ENCODE peak calls at places on chromosomes 7 and 10, in four cellular contexts. G is upper lobe of left lung, U is tibial artery, E is brain microvascular endothelial cell. J is an unnamed sample.

GRCh38 chr7:18762189-18762588 is 266.6 kb downstream of the HDAC9 start:
- DNase-seq in G (no peak), U (no peak), E (peak), J (no peak)

GRCh38 chr10:129656642-129657041 is 189.6 kb downstream of the MGMT start:
- DNase-seq in G (no peak), U (no peak), E (no peak), J (no peak)

GRCh38 chr7:5424689-5425506 is 1.3 kb upstream of the TNRC18 start:
- DNase-seq in G (peak), U (peak), E (no peak), J (no peak)

GRCh38 chr10:36748128-36748871 is 377.1 kb upstream of the ANKRD30A start:
- DNase-seq in G (no peak), U (no peak), E (no peak), J (no peak)

GRCh38 chr10:48608279-48608681 is 3.4 kb upstream of the ARHGAP22 start:
- DNase-seq in G (no peak), U (no peak), E (no peak), J (no peak)

GRCh38 chr10:1368772-1369171 is 312.6 kb downstream of the WDR37 start:
- DNase-seq in G (no peak), U (no peak), E (no peak), J (no peak)

GRCh38 chr7:92904292-92905131 is 68.1 kb upstream of the CDK6 start:
- DNase-seq in G (no peak), U (no peak), E (peak), J (peak)

GRCh38 chr7:128162666-128163065 is 78.4 kb upstream of the LEP start:
- DNase-seq in G (no peak), U (no peak), E (no peak), J (no peak)

GRCh38 chr10:22325272-22325947 is 4.5 kb downstream of the BMI1 start:
- DNase-seq in G (peak), U (peak), E (no peak), J (peak)

GRCh38 chr7:131972251-131972650 is 415.8 kb upstream of the PODXL start:
- DNase-seq in G (no peak), U (no peak), E (no peak), J (no peak)

GRCh38 chr10:131201741-131202515 is 109.6 kb downstream of the TCERG1L start:
- DNase-seq in G (no peak), U (no peak), E (no peak), J (no peak)

GRCh38 chr7:127704211-127704610 is 52.2 kb downstream of the SND1 start:
- DNase-seq in G (no peak), U (no peak), E (no peak), J (no peak)

GRCh38 chr10:7952251-7952650 is 102.2 kb upstream of the GATA3 start:
- DNase-seq in G (no peak), U (no peak), E (no peak), J (no peak)

GRCh38 chr7:14635955-14636354 is 266.6 kb downstream of the DGKB start:
- DNase-seq in G (no peak), U (no peak), E (no peak), J (no peak)

GRCh38 chr7:101166909-101167644 is 1.7 kb upstream of the VGF start:
- DNase-seq in G (no peak), U (no peak), E (no peak), J (no peak)

GRCh38 chr10:31317652-31318381 is 1.2 kb upstream of the ZEB1 start:
- DNase-seq in G (peak), U (no peak), E (no peak), J (no peak)

GRCh38 chr10:15791816-15792524 is 68.3 kb downstream of the MINDY3 start:
- DNase-seq in G (no peak), U (peak), E (no peak), J (no peak)

GRCh38 chr7:100677308-100678095 is 4.0 kb downstream of the GNB2 start:
- DNase-seq in G (peak), U (no peak), E (no peak), J (no peak)

GRCh38 chr10:98295401-98295811 is 27.4 kb upstream of the LOXL4 start:
- DNase-seq in G (no peak), U (no peak), E (no peak), J (no peak)

GRCh38 chr7:44463169-44463808 is 27.2 kb downstream of the NUDCD3 start:
- DNase-seq in G (no peak), U (no peak), E (no peak), J (no peak)

GRCh38 chr10:16519908-16520861 is 1.5 kb downstream of the C1QL3 start:
- DNase-seq in G (peak), U (no peak), E (no peak), J (no peak)

GRCh38 chr10:33216661-33217427 is 117.6 kb downstream of the NRP1 start:
- DNase-seq in G (no peak), U (no peak), E (peak), J (no peak)

GRCh38 chr7:159004411-159004810 is 140.3 kb downstream of the VIPR2 start:
- DNase-seq in G (no peak), U (no peak), E (no peak), J (no peak)

GRCh38 chr10:106402455-106402854 is 762.1 kb downstream of the SORCS1 start:
- DNase-seq in G (no peak), U (no peak), E (no peak), J (no peak)

GRCh38 chr7:20343954-20344353 is 13.3 kb downstream of the ITGB8 start:
- DNase-seq in G (no peak), U (no peak), E (no peak), J (no peak)

GRCh38 chr7:24821045-24821853 is 64.0 kb upstream of the GSDME start:
- DNase-seq in G (no peak), U (peak), E (peak), J (peak)

GRCh38 chr10:21372651-21373410 is 152.7 kb downstream of the SKIDA1 start:
- DNase-seq in G (no peak), U (peak), E (peak), J (no peak)

GRCh38 chr7:122300607-122301079 is 3.9 kb downstream of the FEZF1 start:
- DNase-seq in G (no peak), U (no peak), E (no peak), J (no peak)

GRCh38 chr10:114103286-114103685 is 59.6 kb downstream of the ADRB1 start:
- DNase-seq in G (no peak), U (no peak), E (peak), J (no peak)

GRCh38 chr7:6221340-6222319 is 50.8 kb downstream of the CYTH3 start:
- DNase-seq in G (no peak), U (no peak), E (peak), J (no peak)

GRCh38 chr10:56623064-56623463 is 262.0 kb upstream of the ZWINT start:
- DNase-seq in G (no peak), U (no peak), E (no peak), J (no peak)

GRCh38 chr7:67019562-67020390 is 23.1 kb downstream of the TYW1 start:
- DNase-seq in G (no peak), U (no peak), E (no peak), J (no peak)

GRCh38 chr10:123144697-123145541 is 3.0 kb upstream of the HMX2 start:
- DNase-seq in G (no peak), U (no peak), E (no peak), J (no peak)

GRCh38 chr7:137109966-137110930 is 233.3 kb downstream of the PTN start:
- DNase-seq in G (no peak), U (no peak), E (peak), J (no peak)
- TF ChIP-seq CTCF in G (no peak), U (no peak), E (no peak), J (no peak)

DNA sequence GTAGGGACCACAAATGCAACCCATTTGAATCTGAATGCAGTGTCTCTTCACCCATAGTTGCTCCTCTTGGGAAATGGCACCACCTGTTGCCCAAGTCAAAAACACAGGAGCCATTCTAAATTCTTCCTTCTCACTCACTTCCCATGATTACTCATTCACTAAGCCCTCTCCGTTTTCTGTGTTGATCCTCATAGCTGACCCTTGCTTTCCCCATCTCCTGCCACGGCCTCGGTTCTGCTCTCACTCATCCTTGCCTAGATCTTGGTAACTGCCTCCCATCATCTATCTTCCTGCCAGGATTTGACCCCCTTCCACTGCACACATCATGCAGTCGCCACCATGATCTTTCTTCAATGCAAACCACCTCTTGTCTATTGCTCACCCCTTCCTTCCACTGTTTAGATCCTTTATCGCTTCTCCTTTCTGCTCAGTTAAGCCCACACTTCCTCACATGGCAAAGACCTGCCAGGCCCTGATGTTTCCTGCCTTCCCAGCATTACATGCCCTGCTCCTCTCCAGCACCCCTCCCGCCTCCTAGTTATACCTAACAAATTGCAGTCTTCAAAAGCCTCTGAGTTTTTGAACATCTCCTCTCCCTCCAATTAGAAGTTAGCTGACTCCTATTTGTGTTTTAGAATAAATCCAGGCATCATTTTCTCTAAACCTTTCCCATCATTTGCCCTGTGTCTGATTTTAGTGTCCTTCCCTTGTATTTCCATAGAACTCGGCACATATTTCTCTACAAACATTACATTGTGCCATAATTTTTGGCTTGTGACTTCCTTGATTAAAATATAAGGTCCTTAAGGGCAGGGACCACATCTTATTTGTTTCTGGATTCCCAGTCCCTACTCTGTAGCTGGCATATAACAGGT is 19.2 kb upstream of the CPN1 start:
- DNase-seq in G (no peak), U (no peak), E (peak), J (no peak)
- TF ChIP-seq CTCF in G (no peak), U (no peak), E (peak), J (no peak)

DNA sequence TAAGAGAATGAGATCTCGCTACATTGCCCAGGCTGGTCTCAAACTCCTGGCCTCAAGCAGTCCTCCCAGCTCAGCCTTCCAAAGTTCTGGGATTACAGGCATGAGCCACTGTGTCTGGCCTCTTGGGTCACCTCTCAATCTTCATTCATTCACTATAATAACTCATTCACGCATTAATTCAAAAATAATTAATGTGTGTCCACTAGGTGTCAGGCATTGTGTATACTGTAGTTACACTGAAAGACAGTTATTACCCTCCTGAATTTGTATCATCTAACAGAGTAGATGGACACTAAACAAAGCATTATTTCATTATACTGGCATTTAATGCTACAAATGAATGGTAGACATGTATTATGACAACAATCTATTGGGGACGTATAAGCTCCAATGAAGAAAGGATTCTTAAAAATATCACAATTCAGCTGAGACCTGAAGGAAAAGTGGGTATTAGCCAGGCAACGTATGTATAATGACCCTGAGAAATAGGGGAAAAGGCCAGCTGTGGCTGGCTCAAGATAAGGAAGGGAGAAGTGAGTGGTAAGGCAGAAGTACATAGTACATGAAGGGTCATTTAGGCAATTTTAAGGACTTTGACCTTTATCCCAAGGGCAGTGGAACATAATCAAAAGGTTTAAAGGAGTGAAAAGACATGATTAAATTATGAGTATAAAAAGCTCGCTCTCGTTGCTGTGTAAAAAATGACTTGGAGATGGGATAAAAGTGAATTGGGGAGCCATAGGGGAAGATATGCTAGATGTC is 150.7 kb downstream of the BTAF1 start:
- DNase-seq in G (no peak), U (no peak), E (no peak), J (no peak)
- TF ChIP-seq CTCF in G (no peak), U (no peak), E (peak), J (no peak)

DNA sequence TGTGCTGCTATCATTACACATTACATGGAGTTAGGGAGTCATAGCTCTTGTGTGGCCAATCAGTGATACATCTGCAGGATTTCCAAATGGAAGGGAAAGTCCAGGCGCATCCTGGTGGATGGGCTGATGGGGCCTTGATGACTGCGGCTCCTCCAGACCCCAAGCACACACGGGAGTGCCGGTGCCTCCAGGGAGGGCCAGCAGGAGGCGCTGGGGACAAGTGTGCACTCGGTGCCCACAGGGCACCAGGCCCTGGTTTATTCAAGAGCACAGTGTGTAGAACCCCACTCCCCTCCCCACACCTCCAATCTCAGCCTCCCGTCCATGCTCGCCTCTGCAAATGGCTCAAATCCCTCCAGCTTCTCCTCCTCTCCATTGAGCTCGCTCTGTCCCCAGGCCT is 243.9 kb downstream of the USP6NL start:
- DNase-seq in G (peak), U (no peak), E (no peak), J (no peak)
- TF ChIP-seq CTCF in G (no peak), U (no peak), E (no peak), J (no peak)

GRCh38 chr7:519974-520458 is 370 bp upstream of the PDGFA start:
- DNase-seq in G (peak), U (no peak), E (no peak), J (no peak)
- TF ChIP-seq CTCF in G (peak), U (peak), E (no peak), J (no peak)

J was measured in natural killer cell.